ENCODE peak calls at places on chromosomes 4 and X, in eight cellular contexts. R is astrocyte; S is B cell; C is CD4-positive, alpha-beta T cell; G is neural crest cell; L is mammary epithelial cell; V is Calu3; B is upper lobe of right lung. A is an unnamed sample.

GRCh38 chr4:113020966-113021365 is 28.5 kb upstream of the ANK2 start:
- DNase-seq in L (no peak), C (no peak), R (peak), G (no peak), B (no peak), V (no peak), S (no peak), A (no peak)

GRCh38 chr4:90842960-90843359 is 715.8 kb downstream of the CCSER1 start:
- DNase-seq in S (no peak), R (no peak), G (no peak), V (no peak), L (peak), C (no peak), B (no peak), A (no peak)

GRCh38 chrX:103666202-103667107 is 20.0 kb downstream of the MORF4L2 start:
- DNase-seq in C (no peak), S (no peak), G (no peak), R (no peak), L (peak), B (no peak), V (no peak), A (no peak)

GRCh38 chrX:45472968-45473367 is 272.3 kb upstream of the DIPK2B start:
- DNase-seq in V (no peak), L (peak), R (peak), S (no peak), G (no peak), C (no peak), B (no peak), A (no peak)

GRCh38 chrX:72046447-72046846 is 85.3 kb downstream of the RTL5 start:
- DNase-seq in C (no peak), S (no peak), B (no peak), L (no peak), G (no peak), R (peak), V (no peak), A (no peak)

GRCh38 chr4:72505314-72505744 is 63.7 kb downstream of the ADAMTS3 start:
- DNase-seq in G (peak), C (no peak), S (no peak), V (peak), L (peak), B (no peak), R (peak), A (no peak)

GRCh38 chr4:80340036-80340435 is 4.5 kb downstream of the CFAP299 start:
- DNase-seq in L (no peak), G (no peak), V (no peak), R (no peak), C (no peak), B (no peak), S (no peak), A (no peak)

GRCh38 chrX:101229155-101229554 is 9.6 kb downstream of the DRP2 start:
- DNase-seq in R (peak), B (no peak), G (no peak), S (no peak), L (peak), C (no peak), V (no peak), A (no peak)

GRCh38 chr4:147799986-147800555 is 68.2 kb downstream of the ARHGAP10 start:
- DNase-seq in S (no peak), R (peak), L (no peak), G (no peak), B (no peak), C (peak), V (no peak), A (no peak)

GRCh38 chr4:726235-726787 is 20.7 kb downstream of the PCGF3 start:
- DNase-seq in C (no peak), L (no peak), R (peak), V (no peak), B (no peak), G (no peak), S (no peak), A (no peak)

GRCh38 chr4:858831-859451 is 33.0 kb upstream of the CPLX1 start:
- DNase-seq in S (no peak), B (peak), C (no peak), L (no peak), V (no peak), R (no peak), G (no peak), A (no peak)

GRCh38 chr4:153038493-153039311 is 102.6 kb downstream of the FHDC1 start:
- DNase-seq in C (no peak), R (no peak), L (no peak), V (no peak), S (no peak), G (no peak), B (no peak), A (no peak)

GRCh38 chr4:825063-825968 is 613 bp downstream of the CPLX1 start:
- DNase-seq in L (no peak), V (no peak), S (peak), B (peak), G (no peak), R (no peak), C (no peak), A (no peak)

GRCh38 chr4:113699772-113700171 is 61.8 kb downstream of the CAMK2D start:
- DNase-seq in R (peak), S (no peak), G (no peak), V (no peak), C (no peak), B (no peak), L (peak), A (no peak)

GRCh38 chrX:22300130-22300529 is 27.4 kb downstream of the CBLL2 start:
- DNase-seq in L (peak), B (no peak), S (no peak), G (no peak), R (peak), C (no peak), V (peak), A (no peak)

GRCh38 chr4:37389967-37390580 is 145.5 kb downstream of the NWD2 start:
- DNase-seq in B (no peak), C (no peak), S (no peak), V (peak), G (peak), L (peak), R (peak), A (no peak)

GRCh38 chrX:2542826-2543551 is 42.2 kb upstream of the DHRSX start:
- DNase-seq in R (no peak), L (no peak), S (no peak), G (no peak), C (no peak), B (no peak), V (no peak), A (no peak)

GRCh38 chr4:84952004-84952403 is 14.5 kb downstream of the WDFY3 start:
- DNase-seq in G (no peak), C (no peak), L (peak), S (no peak), V (peak), B (no peak), R (peak), A (no peak)

GRCh38 chrX:19602866-19603620 is 87.7 kb upstream of the MAP3K15 start:
- DNase-seq in G (no peak), V (peak), S (no peak), C (no peak), B (no peak), R (peak), L (peak), A (no peak)

GRCh38 chr4:183504930-183505555 is at the start of gene ING2:
- DNase-seq in G (no peak), S (peak), B (no peak), L (peak), C (no peak), V (no peak), R (peak), A (no peak)

GRCh38 chrX:124530803-124531202 is 184.4 kb downstream of the SH2D1A start:
- DNase-seq in V (no peak), S (no peak), R (no peak), C (no peak), G (no peak), L (no peak), B (no peak), A (no peak)

GRCh38 chr4:161564230-161564834 is 599.5 kb downstream of the FSTL5 start:
- DNase-seq in C (no peak), S (no peak), B (no peak), L (no peak), V (no peak), G (no peak), R (no peak), A (no peak)

GRCh38 chrX:151458824-151459223 is 61.8 kb downstream of the VMA21 start:
- DNase-seq in C (no peak), B (no peak), L (no peak), R (peak), V (no peak), G (no peak), S (no peak), A (no peak)

GRCh38 chrX:150362599-150363481 is at the start of gene MAMLD1:
- DNase-seq in L (peak), B (peak), V (peak), S (peak), G (peak), R (peak), C (peak), A (no peak)

GRCh38 chrX:111719426-111720210 is 38.6 kb downstream of the ALG13 start:
- DNase-seq in V (no peak), L (no peak), G (no peak), C (no peak), S (no peak), B (no peak), R (peak), A (no peak)
- TF ChIP-seq CTCF in V (no peak), L (peak), G (peak), C (peak), S (peak), B (peak), R (peak), A (no peak)

DNA sequence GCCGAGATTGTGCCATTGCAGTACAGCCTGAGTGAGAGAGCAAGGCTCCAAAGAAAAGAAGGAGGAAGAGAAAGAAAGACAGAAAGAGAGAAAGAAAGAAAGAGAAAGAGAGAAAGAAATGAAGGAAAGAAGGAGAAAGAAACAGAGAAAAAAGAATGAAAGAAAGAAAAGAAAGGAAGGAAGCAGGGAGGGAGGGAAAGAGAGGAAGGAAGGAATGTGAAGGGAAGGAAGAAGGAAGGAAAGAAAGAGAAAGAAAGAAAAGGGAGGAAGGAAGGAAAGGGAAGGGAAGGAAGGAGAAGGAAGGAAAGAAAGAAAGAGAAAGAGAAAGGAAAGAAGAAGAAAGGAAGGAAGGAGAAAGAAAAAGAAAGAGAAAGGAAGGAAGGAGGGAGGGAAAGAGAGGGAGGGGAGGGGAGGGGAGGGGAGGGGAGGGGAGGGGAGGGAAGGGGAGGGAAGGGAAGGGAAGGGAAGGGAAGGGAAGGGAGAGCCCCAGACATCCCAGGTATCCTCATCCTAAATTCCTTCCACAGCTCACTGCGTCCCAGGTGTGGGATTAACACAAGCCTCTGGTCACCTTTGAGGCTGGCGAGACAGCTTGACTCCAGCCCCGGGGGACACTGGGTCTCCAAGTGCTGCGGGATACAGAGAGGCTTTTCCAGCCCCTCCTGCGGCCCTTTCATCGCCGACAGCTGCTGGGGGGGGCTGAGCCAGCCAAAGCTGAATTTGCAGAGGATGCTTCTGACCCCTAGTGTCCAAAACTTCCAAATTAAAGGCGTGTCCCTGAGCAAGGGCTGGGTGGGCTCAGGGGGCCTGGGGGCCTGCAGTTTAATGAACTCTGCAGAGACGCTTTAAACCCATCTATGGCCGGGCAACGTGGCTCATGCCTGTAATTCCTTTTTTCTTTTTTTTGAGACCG is 24.2 kb upstream of the CSF2RA start:
- DNase-seq in V (peak), S (no peak), G (peak), R (no peak), B (no peak), L (no peak), C (no peak), A (no peak)
- TF ChIP-seq CTCF in V (no peak), S (no peak), G (peak), R (no peak), B (no peak), L (no peak), C (no peak), A (no peak)

GRCh38 chr4:185304944-185305690 is 90.6 kb downstream of the LRP2BP start:
- DNase-seq in G (no peak), L (peak), V (peak), R (no peak), S (peak), B (peak), C (no peak), A (peak)
- TF ChIP-seq CTCF in G (peak), L (peak), V (no peak), R (peak), S (peak), B (peak), C (no peak), A (peak)

GRCh38 chr4:110586137-110586850 is 36.6 kb downstream of the PITX2 start:
- DNase-seq in G (no peak), L (peak), C (no peak), V (no peak), S (no peak), B (no peak), R (peak), A (no peak)

GRCh38 chr4:110587666-110588285 is 35.1 kb downstream of the PITX2 start:
- DNase-seq in V (no peak), C (no peak), S (no peak), L (no peak), G (no peak), R (no peak), B (no peak), A (no peak)

GRCh38 chr4:110589297-110589696 is 33.6 kb downstream of the PITX2 start:
- DNase-seq in L (no peak), C (no peak), S (no peak), R (no peak), B (no peak), V (no peak), G (no peak), A (no peak)
- TF ChIP-seq CTCF in L (no peak), C (no peak), S (no peak), R (peak), B (no peak), V (no peak), G (peak), A (no peak)

DNA sequence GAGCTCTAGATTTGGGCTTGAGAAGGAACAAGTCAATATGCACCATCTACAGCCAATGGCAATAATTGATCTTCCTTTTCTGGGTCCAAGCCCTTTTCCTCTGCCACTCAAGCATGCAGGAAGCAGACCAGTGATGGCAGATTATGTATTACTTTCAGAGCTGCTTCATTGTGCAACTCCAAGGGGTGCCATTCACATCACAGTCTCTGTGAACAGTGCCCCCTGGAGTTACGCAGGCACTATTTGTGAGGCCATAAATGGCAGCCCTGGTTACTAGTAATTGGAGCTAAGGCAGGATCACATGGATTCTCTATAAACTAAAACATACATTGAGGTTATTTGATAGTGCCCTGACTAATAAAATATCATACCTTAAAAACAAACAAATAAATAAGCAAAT is 313.4 kb upstream of the SLC7A11 start:
- DNase-seq in V (no peak), C (no peak), S (no peak), G (peak), L (no peak), B (no peak), R (no peak), A (no peak)
- TF ChIP-seq CTCF in V (no peak), C (no peak), S (no peak), G (peak), L (peak), B (no peak), R (peak), A (peak)

GRCh38 chr4:87811977-87812376 is 12.6 kb downstream of the IBSP start:
- DNase-seq in S (no peak), G (no peak), V (no peak), B (no peak), L (no peak), C (no peak), R (peak), A (no peak)
- TF ChIP-seq CTCF in S (no peak), G (no peak), V (no peak), B (no peak), L (no peak), C (no peak), R (no peak), A (no peak)

GRCh38 chr4:56467284-56468096 is at the start of gene SRP72:
- DNase-seq in S (peak), G (peak), C (peak), V (peak), B (peak), R (peak), L (peak), A (peak)
- TF ChIP-seq CTCF in S (no peak), G (no peak), C (no peak), V (no peak), B (no peak), R (no peak), L (no peak), A (no peak)

GRCh38 chr4:78951862-78952472 is 12.7 kb upstream of the PAQR3 start:
- DNase-seq in V (peak), G (peak), B (no peak), S (peak), C (no peak), R (no peak), L (peak), A (no peak)
- TF ChIP-seq CTCF in V (no peak), G (peak), B (peak), S (peak), C (peak), R (peak), L (peak), A (peak)

DNA sequence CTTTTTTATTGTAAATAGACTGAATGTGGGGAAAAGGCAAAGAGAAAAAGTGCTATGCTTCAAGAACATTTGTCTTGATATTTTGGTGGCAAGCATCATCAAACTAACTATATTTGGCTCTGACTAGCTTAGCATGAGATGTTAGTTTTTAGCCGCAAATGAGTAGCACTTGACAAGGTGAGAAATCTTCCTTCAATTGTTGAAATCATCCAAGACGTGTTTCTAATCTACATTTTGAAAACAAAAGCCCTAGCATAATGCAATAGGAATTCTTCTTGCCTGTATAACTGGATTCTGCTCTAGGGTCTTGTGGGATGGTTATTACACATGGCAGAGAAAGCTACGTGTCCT is 92.5 kb downstream of the SORBS2 start:
- DNase-seq in S (no peak), L (no peak), R (no peak), G (no peak), B (no peak), C (no peak), V (no peak), A (no peak)
- TF ChIP-seq CTCF in S (no peak), L (no peak), R (no peak), G (no peak), B (no peak), C (no peak), V (no peak), A (no peak)

GRCh38 chrX:69538321-69538876 is 34.3 kb downstream of the NALF2 start:
- DNase-seq in B (peak), V (peak), C (peak), S (peak), R (no peak), G (peak), L (peak), A (peak)
- TF ChIP-seq CTCF in B (peak), V (peak), C (peak), S (peak), R (peak), G (peak), L (peak), A (peak)